ENCODE peak calls at places on chromosomes 4 and X, in five cellular contexts. One of them, this sample, is unnamed.

GRCh38 chr4:7598939-7599790 is 164.4 kb upstream of the PSAPL1 start:
- DNase-seq in heart right ventricle: no peak
- DNase-seq in AG09319: no peak
- DNase-seq in progenitor cell of endocrine pancreas: no peak
- DNase-seq in BE2C: no peak
- DNase-seq in this sample: no peak

GRCh38 chrX:144334577-144334976 is 450.7 kb downstream of the UBE2NL start:
- DNase-seq in AG09319: no peak
- DNase-seq in heart right ventricle: no peak
- DNase-seq in BE2C: no peak
- DNase-seq in progenitor cell of endocrine pancreas: no peak
- DNase-seq in this sample: peak

GRCh38 chr4:185457136-185457535 is 14.4 kb downstream of the CCDC110 start:
- DNase-seq in heart right ventricle: no peak
- DNase-seq in AG09319: no peak
- DNase-seq in progenitor cell of endocrine pancreas: no peak
- DNase-seq in BE2C: no peak
- DNase-seq in this sample: no peak

GRCh38 chr4:184142121-184143000 is 75.3 kb downstream of the ENPP6 start:
- DNase-seq in BE2C: no peak
- DNase-seq in heart right ventricle: no peak
- DNase-seq in AG09319: no peak
- DNase-seq in progenitor cell of endocrine pancreas: no peak
- DNase-seq in this sample: no peak

GRCh38 chr4:95204267-95204835 is 344.4 kb downstream of the UNC5C start:
- DNase-seq in progenitor cell of endocrine pancreas: no peak
- DNase-seq in AG09319: no peak
- DNase-seq in heart right ventricle: no peak
- DNase-seq in BE2C: no peak
- DNase-seq in this sample: no peak

GRCh38 chr4:44157611-44158277 is 290.9 kb downstream of the KCTD8 start:
- DNase-seq in progenitor cell of endocrine pancreas: no peak
- DNase-seq in AG09319: no peak
- DNase-seq in heart right ventricle: no peak
- DNase-seq in BE2C: no peak
- DNase-seq in this sample: peak

GRCh38 chr4:15682340-15682725 is 706 bp downstream of the FAM200B start:
- DNase-seq in BE2C: no peak
- DNase-seq in AG09319: no peak
- DNase-seq in heart right ventricle: no peak
- DNase-seq in progenitor cell of endocrine pancreas: no peak
- DNase-seq in this sample: peak

GRCh38 chr4:2318476-2318875 is 56.6 kb upstream of the MXD4 start:
- DNase-seq in BE2C: peak
- DNase-seq in AG09319: no peak
- DNase-seq in progenitor cell of endocrine pancreas: no peak
- DNase-seq in heart right ventricle: no peak
- DNase-seq in this sample: no peak

GRCh38 chr4:156547439-156547838 is 424.2 kb downstream of the PDGFC start:
- DNase-seq in AG09319: peak
- DNase-seq in heart right ventricle: no peak
- DNase-seq in progenitor cell of endocrine pancreas: no peak
- DNase-seq in BE2C: no peak
- DNase-seq in this sample: peak

GRCh38 chr4:107125496-107125895 is 89.4 kb upstream of the DKK2 start:
- DNase-seq in AG09319: no peak
- DNase-seq in progenitor cell of endocrine pancreas: no peak
- DNase-seq in BE2C: no peak
- DNase-seq in heart right ventricle: no peak
- DNase-seq in this sample: no peak

GRCh38 chr4:98522603-98523395 is 135.6 kb downstream of the TSPAN5 start:
- DNase-seq in heart right ventricle: no peak
- DNase-seq in progenitor cell of endocrine pancreas: no peak
- DNase-seq in BE2C: no peak
- DNase-seq in AG09319: no peak
- DNase-seq in this sample: peak

GRCh38 chr4:26905172-26905571 is 44.5 kb downstream of the STIM2 start:
- DNase-seq in BE2C: no peak
- DNase-seq in AG09319: no peak
- DNase-seq in progenitor cell of endocrine pancreas: no peak
- DNase-seq in heart right ventricle: no peak
- DNase-seq in this sample: no peak

GRCh38 chr4:186029731-186030421 is 39.1 kb upstream of the TLR3 start:
- DNase-seq in AG09319: peak
- DNase-seq in progenitor cell of endocrine pancreas: no peak
- DNase-seq in BE2C: peak
- DNase-seq in heart right ventricle: peak
- DNase-seq in this sample: no peak

GRCh38 chrX:112164420-112164819 is 81.8 kb upstream of the TRPC5 start:
- DNase-seq in AG09319: no peak
- DNase-seq in heart right ventricle: no peak
- DNase-seq in progenitor cell of endocrine pancreas: no peak
- DNase-seq in BE2C: no peak
- DNase-seq in this sample: no peak

GRCh38 chr4:111806331-111806730 is 338.9 kb upstream of the FAM241A start:
- DNase-seq in heart right ventricle: no peak
- DNase-seq in AG09319: no peak
- DNase-seq in BE2C: peak
- DNase-seq in progenitor cell of endocrine pancreas: no peak
- DNase-seq in this sample: peak

GRCh38 chrX:111447298-111447697 is 35.3 kb upstream of the DCX start:
- DNase-seq in BE2C: peak
- DNase-seq in progenitor cell of endocrine pancreas: peak
- DNase-seq in heart right ventricle: no peak
- DNase-seq in AG09319: no peak
- DNase-seq in this sample: peak

GRCh38 chr4:102663073-102663472 is 97.7 kb downstream of the MANBA start:
- DNase-seq in heart right ventricle: no peak
- DNase-seq in AG09319: no peak
- DNase-seq in BE2C: no peak
- DNase-seq in progenitor cell of endocrine pancreas: no peak
- DNase-seq in this sample: peak

GRCh38 chr4:8045909-8046308 is 106.2 kb upstream of the AFAP1 start:
- DNase-seq in progenitor cell of endocrine pancreas: no peak
- DNase-seq in heart right ventricle: no peak
- DNase-seq in AG09319: no peak
- DNase-seq in BE2C: no peak
- DNase-seq in this sample: no peak

DNA sequence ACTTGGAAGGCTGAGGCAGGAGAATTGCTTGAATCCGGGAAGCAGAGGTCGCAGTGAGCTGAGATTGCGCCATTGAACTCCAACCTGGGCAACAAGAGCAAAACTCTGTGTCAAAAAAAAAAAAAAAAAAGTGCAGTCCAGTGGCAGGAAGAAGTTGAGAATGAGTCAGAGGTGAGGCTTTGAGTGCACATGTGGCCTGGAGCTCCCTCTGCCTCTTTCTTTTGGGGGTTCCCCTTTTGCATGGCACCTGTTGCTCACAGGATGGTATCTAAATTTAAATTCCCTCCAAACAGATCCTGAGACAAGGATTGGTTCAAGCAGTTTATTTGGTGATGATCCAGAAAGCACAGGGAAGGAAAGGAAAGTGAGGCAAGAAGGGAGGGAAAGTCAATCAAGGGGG is 151.4 kb upstream of the STX18 start:
- DNase-seq in AG09319: no peak
- DNase-seq in progenitor cell of endocrine pancreas: no peak
- DNase-seq in BE2C: no peak
- DNase-seq in heart right ventricle: no peak
- DNase-seq in this sample: peak
- TF ChIP-seq CTCF in AG09319: no peak
- TF ChIP-seq CTCF in progenitor cell of endocrine pancreas: no peak
- TF ChIP-seq CTCF in BE2C: no peak
- TF ChIP-seq CTCF in heart right ventricle: no peak
- TF ChIP-seq CTCF in this sample: peak

GRCh38 chr4:177070533-177070932 is 239.1 kb upstream of the NEIL3 start:
- DNase-seq in AG09319: no peak
- DNase-seq in BE2C: no peak
- DNase-seq in heart right ventricle: no peak
- DNase-seq in progenitor cell of endocrine pancreas: no peak
- DNase-seq in this sample: no peak

GRCh38 chr4:177066746-177067145 is 242.9 kb upstream of the NEIL3 start:
- DNase-seq in AG09319: no peak
- DNase-seq in progenitor cell of endocrine pancreas: no peak
- DNase-seq in BE2C: no peak
- DNase-seq in heart right ventricle: no peak
- DNase-seq in this sample: no peak

GRCh38 chr4:177064116-177064515 is 245.6 kb upstream of the NEIL3 start:
- DNase-seq in AG09319: no peak
- DNase-seq in progenitor cell of endocrine pancreas: no peak
- DNase-seq in heart right ventricle: no peak
- DNase-seq in BE2C: no peak
- DNase-seq in this sample: no peak

DNA sequence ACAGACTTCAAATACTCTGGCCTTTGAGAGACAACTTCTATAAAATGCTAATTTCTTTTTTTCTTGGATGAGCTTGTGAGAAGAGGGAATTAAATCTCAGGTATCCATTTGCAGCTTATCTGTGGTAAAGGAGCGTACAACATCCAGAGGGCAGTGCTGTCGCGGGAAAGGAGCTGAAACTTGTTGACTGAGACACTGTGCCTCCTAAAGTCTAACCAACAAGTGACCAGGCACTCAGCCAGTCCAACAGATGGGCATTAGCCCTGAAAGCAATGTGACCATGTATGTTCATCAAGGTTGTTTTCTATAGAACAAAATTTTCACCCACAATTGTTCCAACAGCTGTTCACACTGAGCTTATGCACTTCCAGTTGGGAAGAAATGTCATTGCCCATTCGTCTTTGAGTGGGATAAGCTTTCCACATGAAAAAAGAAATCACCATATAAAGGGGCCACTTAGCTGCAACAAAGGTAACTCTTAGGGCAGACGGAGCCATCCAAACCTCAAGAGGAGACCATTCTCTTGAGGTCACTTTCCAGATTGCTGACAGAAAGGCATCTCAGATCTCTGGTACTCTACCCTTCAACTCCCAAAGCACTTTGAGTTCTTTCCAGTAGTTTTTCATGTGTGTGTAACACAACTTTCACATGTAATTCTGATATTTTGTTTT is 244.8 kb upstream of the NEIL3 start:
- DNase-seq in BE2C: no peak
- DNase-seq in heart right ventricle: no peak
- DNase-seq in progenitor cell of endocrine pancreas: no peak
- DNase-seq in AG09319: no peak
- DNase-seq in this sample: no peak
- TF ChIP-seq CTCF in BE2C: peak
- TF ChIP-seq CTCF in heart right ventricle: no peak
- TF ChIP-seq CTCF in progenitor cell of endocrine pancreas: no peak
- TF ChIP-seq CTCF in AG09319: no peak
- TF ChIP-seq CTCF in this sample: no peak

DNA sequence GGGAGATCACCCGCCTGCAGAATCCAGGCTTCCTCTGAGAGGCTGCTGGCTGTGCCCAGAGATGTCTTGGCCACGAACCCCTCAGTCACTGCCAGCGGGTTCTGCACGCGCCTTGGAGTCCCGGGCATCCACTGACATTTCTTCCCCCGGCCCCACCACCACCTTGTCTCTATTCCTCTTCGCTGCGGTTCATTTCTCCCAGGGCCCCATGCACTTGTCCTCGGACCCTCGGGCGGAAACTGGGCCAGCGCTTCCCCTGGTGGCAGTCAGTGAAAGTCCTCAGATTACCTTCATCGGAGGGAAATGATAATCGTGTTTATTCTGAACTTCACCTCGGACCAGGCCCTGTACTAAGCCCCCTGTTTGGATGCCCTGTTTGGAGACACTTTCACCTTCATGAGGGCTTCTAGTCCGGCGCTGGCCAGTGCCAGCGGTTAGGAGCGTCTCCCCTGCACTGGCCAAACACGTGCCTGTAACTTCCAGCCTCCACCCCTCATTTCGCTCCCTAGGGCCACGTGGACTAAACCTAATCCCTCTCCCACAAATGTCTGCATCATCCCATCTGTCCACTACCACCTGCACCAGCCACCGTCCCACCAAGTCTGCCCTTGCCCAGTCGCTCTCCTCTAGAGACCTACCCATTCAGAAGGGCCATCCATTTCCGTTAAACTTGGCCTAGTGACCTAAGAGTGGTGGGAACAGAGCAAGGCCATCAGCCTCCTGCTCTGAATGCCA is 82.0 kb downstream of the DCTD start:
- DNase-seq in BE2C: no peak
- DNase-seq in AG09319: no peak
- DNase-seq in progenitor cell of endocrine pancreas: no peak
- DNase-seq in heart right ventricle: no peak
- DNase-seq in this sample: no peak
- TF ChIP-seq CTCF in BE2C: peak
- TF ChIP-seq CTCF in AG09319: no peak
- TF ChIP-seq CTCF in progenitor cell of endocrine pancreas: no peak
- TF ChIP-seq CTCF in heart right ventricle: no peak
- TF ChIP-seq CTCF in this sample: no peak

GRCh38 chrX:125293792-125294780 is 25.6 kb upstream of the TEX13C start:
- DNase-seq in BE2C: no peak
- DNase-seq in heart right ventricle: no peak
- DNase-seq in AG09319: peak
- DNase-seq in progenitor cell of endocrine pancreas: no peak
- DNase-seq in this sample: peak
- TF ChIP-seq CTCF in BE2C: no peak
- TF ChIP-seq CTCF in heart right ventricle: no peak
- TF ChIP-seq CTCF in AG09319: no peak
- TF ChIP-seq CTCF in progenitor cell of endocrine pancreas: no peak
- TF ChIP-seq CTCF in this sample: no peak

This sample was measured in MCF 10A.